ENCODE peak calls at places on chromosome 21, in five cellular contexts. S is RWPE2, J is GM23248, U is mammary epithelial cell, N is body of pancreas. M is an unnamed sample.
A peak's percentile ranks its signal among the peaks of the same experiment; 100 is the strongest.

GRCh38 chr21:33115586-33116541 is 45.9 kb downstream of the OLIG1 start:
- DNase-seq in U (no peak), J (no peak), S (no peak), N (peak; percentile 47), M (no peak)

GRCh38 chr21:14384453-14384852 is 1.5 kb upstream of the HSPA13 start:
- DNase-seq in J (no peak), N (no peak), U (no peak), S (no peak), M (no peak)

GRCh38 chr21:44333701-44334636 is 5.2 kb downstream of the CFAP410 start:
- DNase-seq in N (no peak), S (no peak), J (no peak), U (peak; percentile 34), M (no peak)

GRCh38 chr21:28230559-28230958 is 762.1 kb downstream of the LTN1 start:
- DNase-seq in U (no peak), J (peak; percentile 58), S (no peak), N (no peak), M (no peak)

GRCh38 chr21:26969971-26970725 is 3.3 kb upstream of the ADAMTS5 start:
- DNase-seq in U (no peak), S (no peak), N (no peak), J (peak; percentile 51), M (no peak)

GRCh38 chr21:31052489-31053142 is 14.3 kb upstream of the KRTAP19-8 start:
- DNase-seq in J (no peak), U (no peak), N (no peak), S (no peak), M (no peak)

GRCh38 chr21:21063828-21064227 is 65.6 kb downstream of the NCAM2 start:
- DNase-seq in N (no peak), U (no peak), J (no peak), S (no peak), M (no peak)

GRCh38 chr21:16891821-16892220 is 621.0 kb upstream of the CXADR start:
- DNase-seq in U (no peak), N (no peak), J (peak; percentile 81), S (no peak), M (peak; percentile 85)

GRCh38 chr21:21147374-21147745 is 149.2 kb downstream of the NCAM2 start:
- DNase-seq in N (no peak), J (no peak), U (no peak), S (no peak), M (no peak)

DNA sequence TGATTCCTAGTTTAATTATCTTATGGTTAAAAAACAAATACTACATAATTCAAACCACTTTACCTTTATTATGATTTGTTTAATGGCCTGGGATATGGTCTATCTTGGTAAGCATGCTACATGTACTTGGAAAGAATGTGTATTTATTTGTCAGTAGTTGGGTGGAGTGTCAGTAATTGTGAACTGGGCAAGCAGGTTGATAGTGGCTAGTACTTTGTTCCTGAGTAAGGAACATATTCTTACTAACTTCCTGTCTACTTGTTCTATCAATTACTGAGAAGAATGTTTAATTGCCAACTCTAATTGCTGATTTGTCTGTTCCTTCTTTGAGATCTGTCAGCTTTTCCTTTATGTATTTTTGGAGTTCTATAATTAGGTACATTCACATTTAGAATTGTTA is 49.2 kb upstream of the ABCG1 start:
- DNase-seq in S (no peak), J (no peak), N (no peak), U (no peak), M (no peak)
- H3K4me1 ChIP-seq in S (peaks cover 26% of the 10 kb centered on the region), J (no peaks in the 10 kb centered on the region), N (no peaks in the 10 kb centered on the region), U (peaks cover 19% of the 10 kb centered on the region), M (peaks cover 5% of the 10 kb centered on the region)

DNA sequence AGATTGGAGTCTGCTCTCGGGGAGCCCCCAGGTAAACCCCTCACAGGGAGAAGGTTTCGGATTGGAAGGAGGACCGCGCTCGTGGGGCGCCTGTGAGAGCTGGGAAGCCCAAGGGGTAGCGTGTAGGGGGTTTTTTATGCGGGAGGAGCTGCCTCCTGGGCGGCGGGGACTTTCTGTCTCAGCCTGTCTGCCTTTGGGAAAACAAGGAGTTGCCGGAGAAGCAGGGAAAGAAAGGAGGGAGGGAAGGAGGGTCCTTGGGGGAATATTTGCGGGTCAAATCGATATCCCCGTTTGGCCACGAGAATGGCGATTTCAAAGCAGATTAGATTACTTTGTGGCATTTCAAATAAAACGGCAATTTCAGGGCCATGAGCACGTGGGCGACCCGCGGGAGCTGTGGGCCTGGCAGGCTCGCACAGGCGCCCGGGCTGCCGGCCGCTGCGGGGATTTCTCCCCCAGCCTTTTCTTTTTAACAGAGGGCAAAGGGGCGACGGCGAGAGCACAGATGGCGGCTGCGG is 9.7 kb downstream of the SIM2 start:
- DNase-seq in N (no peak), J (no peak), S (no peak), U (no peak), M (no peak)
- H3K27me3 ChIP-seq in N (peaks cover 64% of the 10 kb centered on the region), J (peaks cover 97% of the 10 kb centered on the region), S (no peaks in the 10 kb centered on the region), U (peaks cover 76% of the 10 kb centered on the region), M (peaks cover 63% of the 10 kb centered on the region)

GRCh38 chr21:46597896-46598343 is 7.0 kb downstream of the S100B start:
- DNase-seq in J (no peak), U (no peak), S (no peak), N (no peak), M (no peak)

GRCh38 chr21:46598563-46599250 is 6.2 kb downstream of the S100B start:
- DNase-seq in N (no peak), U (no peak), S (no peak), J (no peak), M (no peak)

GRCh38 chr21:46596201-46596600 is 8.7 kb downstream of the S100B start:
- DNase-seq in U (no peak), S (no peak), J (no peak), N (no peak), M (peak; percentile 65)

GRCh38 chr21:46597031-46597430 is 7.9 kb downstream of the S100B start:
- DNase-seq in S (no peak), J (no peak), N (no peak), U (no peak), M (no peak)

GRCh38 chr21:46594276-46594675 is 10.6 kb downstream of the S100B start:
- DNase-seq in S (no peak), N (no peak), J (no peak), U (no peak), M (no peak)
- H3K9me3 ChIP-seq in S (peaks cover 3% of the 10 kb centered on the region), N (no peaks in the 10 kb centered on the region), J (no peaks in the 10 kb centered on the region), U (peaks cover 23% of the 10 kb centered on the region), M (peaks cover 34% of the 10 kb centered on the region)

GRCh38 chr21:45415943-45416611 is 11.1 kb downstream of the COL18A1 start:
- DNase-seq in N (peak; percentile 26), S (peak; percentile 42), U (no peak), J (no peak), M (no peak)
- H3K4me1 ChIP-seq in N (peaks cover 69% of the 10 kb centered on the region), S (no peaks in the 10 kb centered on the region), U (peaks cover 9% of the 10 kb centered on the region), J (no peaks in the 10 kb centered on the region), M (no peaks in the 10 kb centered on the region)